ENCODE peak calls at places on chromosomes 6 and 20, in six cellular contexts. Q is effector memory CD4-positive, alpha-beta T cell; F is A549; K is SK-N-SH; L is IMR-90; J is suprapubic skin. H is an unnamed sample.

GRCh38 chr6:63598251-63599036 is 26.2 kb downstream of the LOC128125822 start:
- DNase-seq in Q (peak; percentile 57), F (peak; percentile 73), K (peak; percentile 78), L (peak; percentile 49), J (peak; percentile 78), H (peak; percentile 42)

GRCh38 chr6:106974999-106975698 is 620 bp upstream of the CD24 start:
- DNase-seq in Q (no peak), F (peak; percentile 53), K (peak; percentile 76), L (no peak), J (no peak), H (no peak)

GRCh38 chr20:57102160-57102559 is 164.3 kb downstream of the BMP7 start:
- DNase-seq in Q (no peak), F (no peak), K (no peak), L (no peak), J (no peak), H (no peak)

GRCh38 chr20:25084616-25085187 is 2.8 kb upstream of the VSX1 start:
- DNase-seq in Q (no peak), F (no peak), K (no peak), L (no peak), J (no peak), H (no peak)

GRCh38 chr6:32666420-32667300 is at the start of gene HLA-DQB1:
- DNase-seq in Q (peak; percentile 26), F (peak; percentile 11), K (peak; percentile 49), L (no peak), J (no peak), H (no peak)

GRCh38 chr6:42692151-42692911 is 30.1 kb downstream of the PRPH2 start:
- DNase-seq in Q (no peak), F (no peak), K (no peak), L (peak; percentile 80), J (no peak), H (no peak)

GRCh38 chr20:53303361-53303760 is 290.3 kb downstream of the ZNF217 start:
- DNase-seq in Q (no peak), F (no peak), K (no peak), L (no peak), J (no peak), H (no peak)

GRCh38 chr6:8108031-8108660 is 5.8 kb upstream of the EEF1E1 start:
- DNase-seq in Q (no peak), F (peak; percentile 76), K (no peak), L (peak; percentile 99), J (no peak), H (no peak)

GRCh38 chr6:21085206-21085605 is 508.3 kb upstream of the SOX4 start:
- DNase-seq in Q (no peak), F (no peak), K (no peak), L (no peak), J (no peak), H (no peak)

GRCh38 chr6:129785081-129785755 is 75.2 kb upstream of the ARHGAP18 start:
- DNase-seq in Q (no peak), F (no peak), K (no peak), L (peak; percentile 42), J (no peak), H (no peak)

GRCh38 chr20:41178904-41179432 is 41.6 kb downstream of the PLCG1 start:
- DNase-seq in Q (no peak), F (no peak), K (no peak), L (no peak), J (no peak), H (no peak)

GRCh38 chr20:43849496-43850197 is 65.0 kb upstream of the TOX2 start:
- DNase-seq in Q (no peak), F (peak; percentile 62), K (no peak), L (peak; percentile 81), J (no peak), H (no peak)

GRCh38 chr6:133704371-133704770 is 184.5 kb upstream of the TCF21 start:
- DNase-seq in Q (no peak), F (no peak), K (no peak), L (peak; percentile 62), J (no peak), H (no peak)

GRCh38 chr6:5744497-5744896 is 262.2 kb downstream of the NRN1 start:
- DNase-seq in Q (no peak), F (no peak), K (peak; percentile 47), L (no peak), J (no peak), H (no peak)

GRCh38 chr20:25286917-25287316 is 39.0 kb downstream of the PYGB start:
- DNase-seq in Q (no peak), F (no peak), K (no peak), L (no peak), J (peak; percentile 38), H (no peak)

GRCh38 chr6:110690106-110690654 is 125.1 kb downstream of the CDK19 start:
- DNase-seq in Q (no peak), F (no peak), K (no peak), L (no peak), J (no peak), H (no peak)

GRCh38 chr6:38311201-38311600 is 328.5 kb downstream of the BTBD9 start:
- DNase-seq in Q (no peak), F (no peak), K (no peak), L (no peak), J (no peak), H (no peak)

GRCh38 chr6:133817460-133818047 is 71.4 kb upstream of the TCF21 start:
- DNase-seq in Q (no peak), F (no peak), K (peak; percentile 56), L (no peak), J (no peak), H (no peak)

GRCh38 chr20:6381887-6382286 is 259.1 kb upstream of the FERMT1 start:
- DNase-seq in Q (no peak), F (peak; percentile 11), K (peak; percentile 19), L (peak; percentile 44), J (no peak), H (no peak)

GRCh38 chr6:45518321-45518720 is 140.6 kb upstream of the SUPT3H start:
- DNase-seq in Q (no peak), F (no peak), K (no peak), L (no peak), J (no peak), H (no peak)

GRCh38 chr20:47042464-47042863 is 147.8 kb downstream of the EYA2 start:
- DNase-seq in Q (no peak), F (no peak), K (peak; percentile 32), L (no peak), J (no peak), H (no peak)

GRCh38 chr6:33571637-33572316 is 8.3 kb downstream of the BAK1 start:
- DNase-seq in Q (no peak), F (no peak), K (peak; percentile 46), L (no peak), J (no peak), H (no peak)

GRCh38 chr6:68559052-68559451 is 76.0 kb upstream of the ADGRB3 start:
- DNase-seq in Q (no peak), F (no peak), K (peak; percentile 19), L (no peak), J (no peak), H (no peak)

GRCh38 chr6:150312844-150313584 is 55.8 kb upstream of the IYD start:
- DNase-seq in Q (no peak), F (no peak), K (no peak), L (no peak), J (no peak), H (no peak)

GRCh38 chr6:144909753-144910280 is 624.7 kb downstream of the UTRN start:
- DNase-seq in Q (no peak), F (no peak), K (no peak), L (peak; percentile 31), J (no peak), H (no peak)

GRCh38 chr20:38843346-38843745 is 37.8 kb downstream of the PPP1R16B start:
- DNase-seq in Q (no peak), F (no peak), K (no peak), L (no peak), J (no peak), H (no peak)

GRCh38 chr6:169289671-169290408 is 36.2 kb upstream of the THBS2 start:
- DNase-seq in Q (no peak), F (no peak), K (no peak), L (peak; percentile 51), J (no peak), H (no peak)

GRCh38 chr20:46621492-46621891 is 29.8 kb downstream of the SLC13A3 start:
- DNase-seq in Q (no peak), F (no peak), K (no peak), L (peak; percentile 82), J (no peak), H (no peak)

GRCh38 chr6:10824297-10824696 is 14.0 kb downstream of the MAK start:
- DNase-seq in Q (no peak), F (no peak), K (no peak), L (no peak), J (no peak), H (no peak)

GRCh38 chr6:10824819-10825218 is 13.5 kb downstream of the MAK start:
- DNase-seq in Q (no peak), F (no peak), K (no peak), L (no peak), J (no peak), H (no peak)
- H3K9me3 ChIP-seq in Q (no peaks in the 10 kb centered on the region), F (no peaks in the 10 kb centered on the region), K (no peaks in the 10 kb centered on the region), L (no peaks in the 10 kb centered on the region), J (no peaks in the 10 kb centered on the region), H (no peaks in the 10 kb centered on the region)

GRCh38 chr6:139282684-139283083 is 9.1 kb downstream of the TXLNB start:
- DNase-seq in Q (no peak), F (no peak), K (no peak), L (peak; percentile 8), J (no peak), H (no peak)

GRCh38 chr6:139277161-139277560 is 14.6 kb downstream of the TXLNB start:
- DNase-seq in Q (no peak), F (no peak), K (no peak), L (no peak), J (no peak), H (no peak)

GRCh38 chr6:139278190-139278589 is 13.6 kb downstream of the TXLNB start:
- DNase-seq in Q (no peak), F (no peak), K (no peak), L (peak; percentile 53), J (no peak), H (no peak)
- H3K9me3 ChIP-seq in Q (no peaks in the 10 kb centered on the region), F (no peaks in the 10 kb centered on the region), K (peaks cover 4% of the 10 kb centered on the region), L (no peaks in the 10 kb centered on the region), J (no peaks in the 10 kb centered on the region), H (no peaks in the 10 kb centered on the region)

GRCh38 chr20:33985280-33985679 is 8.4 kb upstream of the RALY start:
- DNase-seq in Q (no peak), F (no peak), K (no peak), L (no peak), J (no peak), H (no peak)
- H3K9me3 ChIP-seq in Q (no peaks in the 10 kb centered on the region), F (no peaks in the 10 kb centered on the region), K (no peaks in the 10 kb centered on the region), L (no peaks in the 10 kb centered on the region), J (no peaks in the 10 kb centered on the region), H (no peaks in the 10 kb centered on the region)

GRCh38 chr6:36202101-36202500 is 5.6 kb downstream of the BRPF3 start:
- DNase-seq in Q (no peak), F (no peak), K (no peak), L (no peak), J (no peak), H (no peak)
- H3K9me3 ChIP-seq in Q (no peaks in the 10 kb centered on the region), F (no peaks in the 10 kb centered on the region), K (no peaks in the 10 kb centered on the region), L (no peaks in the 10 kb centered on the region), J (no peaks in the 10 kb centered on the region), H (no peaks in the 10 kb centered on the region)

GRCh38 chr6:121800047-121800446 is 364.6 kb downstream of the GJA1 start:
- DNase-seq in Q (no peak), F (no peak), K (no peak), L (peak; percentile 60), J (no peak), H (no peak)

GRCh38 chr6:121794630-121795029 is 359.2 kb downstream of the GJA1 start:
- DNase-seq in Q (no peak), F (peak; percentile 43), K (no peak), L (peak; percentile 97), J (no peak), H (no peak)

GRCh38 chr6:121799574-121799973 is 364.1 kb downstream of the GJA1 start:
- DNase-seq in Q (no peak), F (no peak), K (no peak), L (no peak), J (no peak), H (no peak)
- H3K9me3 ChIP-seq in Q (no peaks in the 10 kb centered on the region), F (peaks cover 6% of the 10 kb centered on the region), K (no peaks in the 10 kb centered on the region), L (peaks cover 9% of the 10 kb centered on the region), J (no peaks in the 10 kb centered on the region), H (peaks cover 2% of the 10 kb centered on the region)